ENCODE peak calls at places on chromosomes 3 and 15, in six cellular contexts. J, P, G, V, D and H are unnamed samples.

GRCh38 chr3:101167341-101167740 is 153.0 kb downstream of the IMPG2 start:
- DNase-seq in J (no peak), P (no peak), G (no peak), V (no peak), D (no peak), H (no peak)

GRCh38 chr3:127256872-127257271 is 31.0 kb downstream of the PRR20G start:
- DNase-seq in J (no peak), P (no peak), G (no peak), V (no peak), D (no peak), H (no peak)

GRCh38 chr15:90037961-90038633 is 37.0 kb downstream of the ZNF710 start:
- DNase-seq in J (no peak), P (no peak), G (no peak), V (no peak), D (no peak), H (peak; percentile 57)

GRCh38 chr3:156291269-156292123 is 171.1 kb downstream of the KCNAB1 start:
- DNase-seq in J (peak; percentile 15), P (peak; percentile 69), G (peak; percentile 77), V (peak; percentile 32), D (peak; percentile 69), H (peak; percentile 11)

GRCh38 chr3:125212096-125212508 is 446 bp downstream of the SLC12A8 start:
- DNase-seq in J (no peak), P (peak; percentile 75), G (peak; percentile 82), V (peak; percentile 27), D (peak; percentile 79), H (no peak)

GRCh38 chr3:147987549-147987948 is 578.4 kb downstream of the ZIC1 start:
- DNase-seq in J (no peak), P (no peak), G (peak; percentile 11), V (no peak), D (no peak), H (no peak)

GRCh38 chr3:4980229-4981159 is 1.3 kb downstream of the BHLHE40 start:
- DNase-seq in J (peak; percentile 92), P (peak; percentile 94), G (peak; percentile 79), V (peak; percentile 59), D (peak; percentile 98), H (peak; percentile 83)

GRCh38 chr3:30187366-30187765 is 419.0 kb upstream of the TGFBR2 start:
- DNase-seq in J (no peak), P (no peak), G (no peak), V (no peak), D (no peak), H (no peak)

GRCh38 chr3:60600848-60601247 is 650.4 kb downstream of the FHIT start:
- DNase-seq in J (no peak), P (no peak), G (no peak), V (no peak), D (no peak), H (no peak)

GRCh38 chr3:122691195-122691594 is 10.6 kb downstream of the PARP14 start:
- DNase-seq in J (no peak), P (no peak), G (no peak), V (no peak), D (no peak), H (no peak)

GRCh38 chr3:193779933-193780332 is 186.9 kb downstream of the OPA1 start:
- DNase-seq in J (no peak), P (no peak), G (no peak), V (no peak), D (no peak), H (no peak)

GRCh38 chr15:90750186-90750585 is 33.0 kb downstream of the BLM start:
- DNase-seq in J (no peak), P (no peak), G (no peak), V (no peak), D (no peak), H (no peak)

GRCh38 chr3:170007031-170007663 is 30.6 kb upstream of the GPR160 start:
- DNase-seq in J (no peak), P (no peak), G (no peak), V (no peak), D (no peak), H (peak; percentile 20)

GRCh38 chr3:19183572-19183971 is 35.3 kb downstream of the KCNH8 start:
- DNase-seq in J (no peak), P (no peak), G (no peak), V (no peak), D (no peak), H (no peak)

GRCh38 chr3:172836390-172836997 is 86.0 kb downstream of the ECT2 start:
- DNase-seq in J (no peak), P (no peak), G (peak; percentile 84), V (peak; percentile 49), D (no peak), H (no peak)

GRCh38 chr15:58222698-58223097 is 84.5 kb downstream of the AQP9 start:
- DNase-seq in J (no peak), P (no peak), G (no peak), V (no peak), D (no peak), H (no peak)

GRCh38 chr15:70701891-70702568 is 61.3 kb downstream of the UACA start:
- DNase-seq in J (no peak), P (no peak), G (no peak), V (no peak), D (no peak), H (no peak)

GRCh38 chr15:39591141-39591895 is 10.4 kb downstream of the THBS1 start:
- DNase-seq in J (no peak), P (no peak), G (no peak), V (no peak), D (no peak), H (no peak)

GRCh38 chr3:101521251-101521701 is 8.3 kb upstream of the SENP7 start:
- DNase-seq in J (no peak), P (no peak), G (no peak), V (no peak), D (no peak), H (peak; percentile 30)

GRCh38 chr3:108450444-108450843 is 60.0 kb downstream of the MYH15 start:
- DNase-seq in J (no peak), P (no peak), G (no peak), V (no peak), D (no peak), H (no peak)

GRCh38 chr3:117587416-117587815 is 877.8 kb downstream of the TUSC7 start:
- DNase-seq in J (no peak), P (no peak), G (no peak), V (no peak), D (no peak), H (no peak)

GRCh38 chr3:87856126-87856525 is 202.7 kb downstream of the CGGBP1 start:
- DNase-seq in J (no peak), P (no peak), G (no peak), V (no peak), D (no peak), H (no peak)

GRCh38 chr3:170840291-170840859 is 29.6 kb downstream of the RPL22L1 start:
- DNase-seq in J (no peak), P (no peak), G (no peak), V (no peak), D (no peak), H (no peak)

GRCh38 chr3:42697326-42698051 is 5.1 kb downstream of the HHATL start:
- DNase-seq in J (no peak), P (no peak), G (no peak), V (no peak), D (peak; percentile 27), H (no peak)

GRCh38 chr15:85155360-85155759 is 173.7 kb downstream of the PDE8A start:
- DNase-seq in J (no peak), P (no peak), G (no peak), V (no peak), D (no peak), H (no peak)

DNA sequence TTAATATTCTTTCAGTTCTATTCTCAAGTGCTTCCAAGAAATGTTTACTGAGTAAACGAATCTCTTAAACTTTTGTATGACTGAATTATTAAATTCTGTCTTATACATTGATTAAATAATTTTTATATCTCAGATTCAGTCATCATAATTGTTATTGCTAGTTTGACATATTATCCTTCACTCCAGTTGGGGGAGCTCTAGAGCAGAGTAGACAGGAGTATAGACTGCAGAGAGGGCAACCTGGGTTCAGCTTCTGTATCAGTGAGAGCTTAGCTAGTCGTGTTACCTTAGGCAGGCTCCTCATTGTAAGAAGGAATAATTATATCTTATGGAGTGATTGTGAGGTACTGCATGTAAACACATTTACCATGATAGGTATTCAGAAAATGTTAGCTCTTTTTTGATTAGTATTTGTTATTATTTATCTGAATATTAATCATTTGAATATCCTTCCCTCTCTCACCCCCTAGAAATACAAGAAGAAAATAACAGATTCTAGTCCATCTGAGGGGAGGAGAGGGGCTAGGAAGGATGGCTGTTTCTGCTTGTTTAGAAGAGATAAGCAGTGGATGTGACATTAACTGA is 31.0 kb upstream of the ZCWPW2 start:
- DNase-seq in J (no peak), P (no peak), G (peak; percentile 74), V (peak; percentile 9), D (no peak), H (peak; percentile 9)
- H3K4me3 ChIP-seq in J (no peak overlapping the region), P (no peak overlapping the region), G (no peak overlapping the region), V (no peak overlapping the region), D (no peak overlapping the region), H (no peak overlapping the region)

GRCh38 chr15:30919877-30920550 is 16.3 kb downstream of the FAN1 start:
- DNase-seq in J (no peak), P (no peak), G (no peak), V (no peak), D (no peak), H (no peak)

GRCh38 chr15:30917675-30918074 is 14.0 kb downstream of the FAN1 start:
- DNase-seq in J (no peak), P (no peak), G (no peak), V (no peak), D (no peak), H (no peak)

GRCh38 chr15:30921106-30921505 is 17.4 kb downstream of the FAN1 start:
- DNase-seq in J (no peak), P (no peak), G (no peak), V (no peak), D (no peak), H (no peak)

GRCh38 chr15:30917013-30917412 is 13.3 kb downstream of the FAN1 start:
- DNase-seq in J (no peak), P (no peak), G (no peak), V (no peak), D (no peak), H (no peak)

GRCh38 chr15:30918366-30918765 is 14.7 kb downstream of the FAN1 start:
- DNase-seq in J (no peak), P (no peak), G (no peak), V (no peak), D (no peak), H (no peak)
- H3K36me3 ChIP-seq in J (peaks cover 53% of the 10 kb centered on the region), P (peaks cover 9% of the 10 kb centered on the region), G (peaks cover 23% of the 10 kb centered on the region), V (peaks cover 16% of the 10 kb centered on the region), D (peaks cover 20% of the 10 kb centered on the region), H (peaks cover 27% of the 10 kb centered on the region)

GRCh38 chr3:183968846-183969245 is 48.8 kb downstream of the ABCC5 start:
- DNase-seq in J (no peak), P (no peak), G (no peak), V (no peak), D (no peak), H (no peak)
- H3K27ac ChIP-seq in J (no peak overlapping the region), P (no peak overlapping the region), G (no peak overlapping the region), V (no peak overlapping the region), D (no peak overlapping the region), H (no peak overlapping the region)

GRCh38 chr3:137008976-137009375 is 51.2 kb downstream of the IL20RB start:
- DNase-seq in J (no peak), P (no peak), G (no peak), V (no peak), D (no peak), H (no peak)

GRCh38 chr3:137012097-137012501 is 54.3 kb downstream of the IL20RB start:
- DNase-seq in J (no peak), P (no peak), G (no peak), V (no peak), D (no peak), H (no peak)

GRCh38 chr3:137010137-137010536 is 52.4 kb downstream of the IL20RB start:
- DNase-seq in J (no peak), P (no peak), G (no peak), V (no peak), D (no peak), H (no peak)

GRCh38 chr3:137013955-137014688 is 56.3 kb downstream of the IL20RB start:
- DNase-seq in J (peak; percentile 88), P (peak; percentile 92), G (peak; percentile 91), V (peak; percentile 86), D (peak; percentile 96), H (peak; percentile 74)
- H3K4me3 ChIP-seq in J (peak overlapping the region; percentile 64), P (peak overlapping the region; percentile 88), G (peak overlapping the region; percentile 17), V (peak overlapping the region; percentile 38), D (peak overlapping the region; percentile 4), H (peak overlapping the region; percentile 34)